ENCODE peak calls at places on chromosomes 16 and 17, in five cellular contexts. Y, B, X, V and T are unnamed samples.

GRCh38 chr17:33120103-33120502 is 128.5 kb downstream of the SPACA3 start:
- DNase-seq in V (no peak), Y (no peak), X (no peak), B (peak), T (no peak)

GRCh38 chr17:57643062-57643461 is 102.0 kb downstream of the CCDC182 start:
- DNase-seq in B (no peak), Y (no peak), X (no peak), V (no peak), T (no peak)

GRCh38 chr16:67526149-67526732 is 2.4 kb upstream of the RIPOR1 start:
- DNase-seq in V (no peak), B (no peak), X (no peak), Y (peak), T (peak)

GRCh38 chr16:23283571-23283970 is 18.5 kb upstream of the SCNN1B start:
- DNase-seq in Y (peak), B (no peak), V (no peak), X (no peak), T (no peak)

GRCh38 chr16:31099860-31100638 is 5.5 kb upstream of the VKORC1 start:
- DNase-seq in V (peak), Y (peak), B (no peak), X (no peak), T (no peak)

GRCh38 chr16:47483616-47484015 is 22.5 kb downstream of the PHKB start:
- DNase-seq in B (no peak), Y (no peak), X (no peak), V (no peak), T (no peak)

GRCh38 chr16:19809121-19809635 is 75.5 kb downstream of the GPRC5B start:
- DNase-seq in B (no peak), V (no peak), Y (no peak), X (no peak), T (no peak)

GRCh38 chr17:27294689-27295630 is 1.0 kb downstream of the WSB1 start:
- DNase-seq in B (no peak), Y (peak), X (no peak), V (peak), T (peak)

GRCh38 chr17:83057397-83057761 is 22.0 kb upstream of the METRNL start:
- DNase-seq in Y (no peak), B (peak), X (no peak), V (no peak), T (no peak)

GRCh38 chr16:4390266-4391260 is 18.9 kb downstream of the VASN start:
- DNase-seq in Y (no peak), V (no peak), X (no peak), B (no peak), T (no peak)

GRCh38 chr17:73725794-73726193 is 81.5 kb upstream of the SDK2 start:
- DNase-seq in Y (no peak), V (no peak), B (no peak), X (no peak), T (no peak)

GRCh38 chr16:23833960-23834685 is 1.7 kb upstream of the PRKCB start:
- DNase-seq in Y (no peak), X (no peak), V (no peak), B (no peak), T (no peak)

GRCh38 chr17:73232587-73233373 is 28.9 kb downstream of the CPSF4L start:
- DNase-seq in Y (peak), V (peak), X (no peak), B (peak), T (peak)

GRCh38 chr16:81513204-81514040 is 68.8 kb downstream of the CMIP start:
- DNase-seq in Y (peak), B (peak), V (no peak), X (no peak), T (no peak)

GRCh38 chr17:43334744-43335400 is 63.9 kb upstream of the ARL4D start:
- DNase-seq in X (no peak), Y (no peak), B (no peak), V (no peak), T (no peak)

GRCh38 chr17:68352041-68352440 is 60.7 kb downstream of the ARSG start:
- DNase-seq in Y (no peak), V (no peak), X (no peak), B (no peak), T (no peak)

GRCh38 chr16:66357523-66357928 is 9.0 kb upstream of the CDH5 start:
- DNase-seq in Y (peak), V (peak), X (no peak), B (no peak), T (peak)

GRCh38 chr16:59748531-59748930 is 1014.4 kb upstream of the GOT2 start:
- DNase-seq in X (no peak), Y (no peak), V (no peak), B (no peak), T (no peak)

GRCh38 chr16:29994613-29995329 is 646 bp downstream of the HIRIP3 start:
- DNase-seq in B (peak), Y (peak), X (no peak), V (peak), T (peak)

GRCh38 chr16:19008245-19008644 is 24.5 kb downstream of the TMC7 start:
- DNase-seq in V (no peak), X (no peak), Y (peak), B (no peak), T (peak)

GRCh38 chr17:29243792-29244191 is 2.9 kb upstream of the CRYBA1 start:
- DNase-seq in B (no peak), V (peak), Y (peak), X (no peak), T (no peak)

GRCh38 chr17:31269597-31269996 is 27.4 kb downstream of the OMG start:
- DNase-seq in Y (peak), B (no peak), X (no peak), V (no peak), T (peak)

GRCh38 chr16:81041696-81042095 is 6.1 kb downstream of the ATMIN start:
- DNase-seq in Y (no peak), V (no peak), X (no peak), B (no peak), T (no peak)

GRCh38 chr17:73029941-73030340 is 62.5 kb downstream of the SLC39A11 start:
- DNase-seq in Y (no peak), B (peak), X (no peak), V (no peak), T (no peak)

GRCh38 chr16:8868272-8869211 is at the start of gene CARHSP1:
- DNase-seq in V (peak), X (peak), Y (peak), B (peak), T (peak)